ENCODE peak calls at places on chromosomes 5 and 9, in seven cellular contexts. One of them, this sample, is unnamed.

GRCh38 chr9:72147676-72148075 is 1.6 kb upstream of the GDA start:
- DNase-seq in stomach: no peak
- DNase-seq in GM06990: no peak
- DNase-seq in esophagus muscularis mucosa: no peak
- DNase-seq in left ventricle myocardium inferior: no peak
- DNase-seq in astrocyte of the cerebellum: no peak
- DNase-seq in dorsolateral prefrontal cortex: no peak
- DNase-seq in this sample: no peak

GRCh38 chr5:55072668-55073067 is 29.8 kb upstream of the GZMA start:
- DNase-seq in stomach: no peak
- DNase-seq in GM06990: no peak
- DNase-seq in esophagus muscularis mucosa: no peak
- DNase-seq in left ventricle myocardium inferior: no peak
- DNase-seq in astrocyte of the cerebellum: no peak
- DNase-seq in dorsolateral prefrontal cortex: no peak
- DNase-seq in this sample: no peak

GRCh38 chr9:134262035-134262434 is 64.2 kb upstream of the RXRA start:
- DNase-seq in stomach: no peak
- DNase-seq in GM06990: no peak
- DNase-seq in esophagus muscularis mucosa: no peak
- DNase-seq in left ventricle myocardium inferior: no peak
- DNase-seq in astrocyte of the cerebellum: no peak
- DNase-seq in dorsolateral prefrontal cortex: no peak
- DNase-seq in this sample: no peak

GRCh38 chr5:171413153-171413910 is 6.1 kb upstream of the FGF18 start:
- DNase-seq in stomach: no peak
- DNase-seq in GM06990: no peak
- DNase-seq in esophagus muscularis mucosa: no peak
- DNase-seq in left ventricle myocardium inferior: no peak
- DNase-seq in astrocyte of the cerebellum: no peak
- DNase-seq in dorsolateral prefrontal cortex: no peak
- DNase-seq in this sample: no peak

GRCh38 chr9:98326402-98327248 is 71.2 kb upstream of the TBC1D2 start:
- DNase-seq in stomach: no peak
- DNase-seq in GM06990: no peak
- DNase-seq in esophagus muscularis mucosa: peak
- DNase-seq in left ventricle myocardium inferior: no peak
- DNase-seq in astrocyte of the cerebellum: peak
- DNase-seq in dorsolateral prefrontal cortex: no peak
- DNase-seq in this sample: no peak

GRCh38 chr9:129983891-129984290 is 59.1 kb downstream of the FNBP1 start:
- DNase-seq in stomach: no peak
- DNase-seq in GM06990: no peak
- DNase-seq in esophagus muscularis mucosa: no peak
- DNase-seq in left ventricle myocardium inferior: no peak
- DNase-seq in astrocyte of the cerebellum: peak
- DNase-seq in dorsolateral prefrontal cortex: no peak
- DNase-seq in this sample: no peak

GRCh38 chr5:37055383-37055990 is 178.9 kb downstream of the NIPBL start:
- DNase-seq in stomach: no peak
- DNase-seq in GM06990: no peak
- DNase-seq in esophagus muscularis mucosa: no peak
- DNase-seq in left ventricle myocardium inferior: no peak
- DNase-seq in astrocyte of the cerebellum: no peak
- DNase-seq in dorsolateral prefrontal cortex: no peak
- DNase-seq in this sample: no peak

GRCh38 chr5:9015250-9015936 is 530.5 kb downstream of the SEMA5A start:
- DNase-seq in stomach: no peak
- DNase-seq in GM06990: no peak
- DNase-seq in esophagus muscularis mucosa: no peak
- DNase-seq in left ventricle myocardium inferior: no peak
- DNase-seq in astrocyte of the cerebellum: peak
- DNase-seq in dorsolateral prefrontal cortex: no peak
- DNase-seq in this sample: no peak

GRCh38 chr9:133874659-133875058 is 117.5 kb downstream of the VAV2 start:
- DNase-seq in stomach: no peak
- DNase-seq in GM06990: no peak
- DNase-seq in esophagus muscularis mucosa: no peak
- DNase-seq in left ventricle myocardium inferior: no peak
- DNase-seq in astrocyte of the cerebellum: no peak
- DNase-seq in dorsolateral prefrontal cortex: no peak
- DNase-seq in this sample: no peak

DNA sequence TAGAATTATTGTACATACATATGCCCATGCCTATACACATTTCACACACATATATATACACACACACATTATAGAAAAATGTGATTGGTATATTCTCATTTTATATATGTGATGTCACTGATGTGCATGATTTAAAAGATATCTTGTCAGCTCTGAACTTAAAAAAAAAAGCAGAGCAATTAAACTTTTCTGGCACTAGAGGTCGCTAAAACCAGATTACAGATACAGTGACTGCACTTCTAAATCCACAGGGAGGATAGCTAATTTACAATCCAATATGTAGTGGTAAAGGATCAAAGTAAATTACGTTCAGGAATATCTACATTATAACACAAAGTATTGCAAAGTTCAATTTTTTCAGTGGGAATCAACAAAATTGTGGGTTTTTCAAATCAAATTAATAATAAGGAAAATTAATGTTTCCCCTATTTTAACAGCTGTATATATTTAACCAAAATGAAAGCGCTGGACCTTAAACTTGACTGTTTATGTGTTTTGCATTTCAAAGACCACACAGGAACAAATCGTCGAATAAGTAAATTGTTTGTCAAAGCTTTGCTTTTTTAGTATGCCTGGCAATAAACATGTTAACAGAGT is 1201.2 kb upstream of the C9orf72 start:
- DNase-seq in stomach: no peak
- DNase-seq in GM06990: no peak
- DNase-seq in esophagus muscularis mucosa: no peak
- DNase-seq in left ventricle myocardium inferior: no peak
- DNase-seq in astrocyte of the cerebellum: peak
- DNase-seq in dorsolateral prefrontal cortex: no peak
- DNase-seq in this sample: no peak
- TF ChIP-seq CTCF in stomach: peak
- TF ChIP-seq CTCF in GM06990: peak
- TF ChIP-seq CTCF in esophagus muscularis mucosa: peak
- TF ChIP-seq CTCF in left ventricle myocardium inferior: peak
- TF ChIP-seq CTCF in astrocyte of the cerebellum: peak
- TF ChIP-seq CTCF in dorsolateral prefrontal cortex: peak
- TF ChIP-seq CTCF in this sample: peak

GRCh38 chr5:141692919-141693848 is 11.2 kb upstream of the ARAP3 start:
- DNase-seq in stomach: no peak
- DNase-seq in GM06990: no peak
- DNase-seq in esophagus muscularis mucosa: no peak
- DNase-seq in left ventricle myocardium inferior: no peak
- DNase-seq in astrocyte of the cerebellum: no peak
- DNase-seq in dorsolateral prefrontal cortex: peak
- DNase-seq in this sample: no peak
- H3K4me3 ChIP-seq in stomach: no peak
- H3K4me3 ChIP-seq in GM06990: no peak
- H3K4me3 ChIP-seq in esophagus muscularis mucosa: no peak
- H3K4me3 ChIP-seq in left ventricle myocardium inferior: no peak
- H3K4me3 ChIP-seq in astrocyte of the cerebellum: no peak
- H3K4me3 ChIP-seq in dorsolateral prefrontal cortex: no peak
- H3K4me3 ChIP-seq in this sample: no peak

GRCh38 chr5:2677689-2678088 is 73.8 kb downstream of the IRX2 start:
- DNase-seq in stomach: no peak
- DNase-seq in GM06990: no peak
- DNase-seq in esophagus muscularis mucosa: no peak
- DNase-seq in left ventricle myocardium inferior: no peak
- DNase-seq in astrocyte of the cerebellum: no peak
- DNase-seq in dorsolateral prefrontal cortex: no peak
- DNase-seq in this sample: no peak

GRCh38 chr5:2683720-2684119 is 67.8 kb downstream of the IRX2 start:
- DNase-seq in stomach: no peak
- DNase-seq in GM06990: no peak
- DNase-seq in esophagus muscularis mucosa: no peak
- DNase-seq in left ventricle myocardium inferior: no peak
- DNase-seq in astrocyte of the cerebellum: no peak
- DNase-seq in dorsolateral prefrontal cortex: no peak
- DNase-seq in this sample: no peak

GRCh38 chr5:2684606-2685005 is 66.9 kb downstream of the IRX2 start:
- DNase-seq in stomach: no peak
- DNase-seq in GM06990: no peak
- DNase-seq in esophagus muscularis mucosa: no peak
- DNase-seq in left ventricle myocardium inferior: no peak
- DNase-seq in astrocyte of the cerebellum: no peak
- DNase-seq in dorsolateral prefrontal cortex: no peak
- DNase-seq in this sample: no peak

GRCh38 chr5:2681476-2681875 is 70.0 kb downstream of the IRX2 start:
- DNase-seq in stomach: no peak
- DNase-seq in GM06990: no peak
- DNase-seq in esophagus muscularis mucosa: no peak
- DNase-seq in left ventricle myocardium inferior: no peak
- DNase-seq in astrocyte of the cerebellum: no peak
- DNase-seq in dorsolateral prefrontal cortex: no peak
- DNase-seq in this sample: no peak

GRCh38 chr5:2680979-2681378 is 70.5 kb downstream of the IRX2 start:
- DNase-seq in stomach: no peak
- DNase-seq in GM06990: no peak
- DNase-seq in esophagus muscularis mucosa: no peak
- DNase-seq in left ventricle myocardium inferior: no peak
- DNase-seq in astrocyte of the cerebellum: peak
- DNase-seq in dorsolateral prefrontal cortex: no peak
- DNase-seq in this sample: no peak
- TF ChIP-seq CTCF in stomach: no peak
- TF ChIP-seq CTCF in GM06990: no peak
- TF ChIP-seq CTCF in esophagus muscularis mucosa: no peak
- TF ChIP-seq CTCF in left ventricle myocardium inferior: no peak
- TF ChIP-seq CTCF in astrocyte of the cerebellum: no peak
- TF ChIP-seq CTCF in dorsolateral prefrontal cortex: no peak
- TF ChIP-seq CTCF in this sample: no peak

DNA sequence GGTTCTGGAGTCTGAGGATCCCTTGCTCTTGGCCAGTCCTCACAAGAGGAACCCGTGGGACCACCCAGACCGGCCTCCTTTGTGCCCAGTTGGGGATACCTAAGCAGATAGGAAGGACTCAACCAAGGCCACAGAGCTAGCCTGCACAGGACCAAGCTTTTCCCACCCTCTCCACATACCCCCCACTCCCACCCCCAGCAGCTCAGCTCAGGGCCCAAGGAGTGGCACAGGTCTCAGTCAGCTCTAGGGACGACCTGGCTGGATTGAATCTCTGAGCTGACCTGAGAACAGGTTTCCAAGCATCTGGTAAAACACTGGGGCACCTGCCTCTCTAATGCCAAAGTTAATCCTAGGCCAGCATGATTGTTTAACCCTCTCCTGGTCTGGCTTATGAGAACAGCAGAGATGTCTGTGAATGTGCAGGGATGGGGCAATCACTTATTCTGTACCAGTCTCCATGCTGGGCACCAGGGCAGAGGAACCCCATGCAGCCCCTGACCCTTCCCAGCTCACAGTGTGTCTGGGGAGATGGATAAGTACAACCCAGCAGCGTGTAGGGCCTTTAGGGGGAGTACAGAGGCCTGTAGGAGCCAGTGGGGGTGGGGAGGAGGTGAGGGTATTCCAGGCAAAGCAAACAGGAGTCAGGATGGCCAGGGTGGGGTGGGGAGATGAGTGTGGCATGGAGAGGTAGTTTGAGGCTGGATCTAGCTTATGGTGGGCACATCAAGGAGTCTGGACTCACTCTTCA is 605 bp upstream of the KIF12 start:
- DNase-seq in stomach: no peak
- DNase-seq in GM06990: no peak
- DNase-seq in esophagus muscularis mucosa: no peak
- DNase-seq in left ventricle myocardium inferior: no peak
- DNase-seq in astrocyte of the cerebellum: no peak
- DNase-seq in dorsolateral prefrontal cortex: no peak
- DNase-seq in this sample: no peak
- H3K4me3 ChIP-seq in stomach: no peak
- H3K4me3 ChIP-seq in GM06990: no peak
- H3K4me3 ChIP-seq in esophagus muscularis mucosa: no peak
- H3K4me3 ChIP-seq in left ventricle myocardium inferior: no peak
- H3K4me3 ChIP-seq in astrocyte of the cerebellum: no peak
- H3K4me3 ChIP-seq in dorsolateral prefrontal cortex: no peak
- H3K4me3 ChIP-seq in this sample: peak